ENCODE peak calls at places on chromosomes 5 and 9, in six cellular contexts. C is nephron progenitor cell, Z is mesendoderm, Q is activated T-cell treated with anti-CD3 and anti-CD28 coated beads for 24 hours, D is T-cell, K is cardiac muscle cell. W is an unnamed sample.
A peak's percentile ranks its signal among the peaks of the same experiment; 100 is the strongest.

GRCh38 chr5:159907689-159908088 is 8.6 kb upstream of the ADRA1B start:
- DNase-seq in C (no peak), Z (no peak), Q (no peak), D (no peak), K (no peak), W (no peak)

GRCh38 chr9:134215709-134216448 is 51.5 kb upstream of the RNU6ATAC start:
- DNase-seq in C (no peak), Z (no peak), Q (no peak), D (no peak), K (peak; percentile 64), W (peak; percentile 38)

GRCh38 chr9:70902705-70903131 is 218.7 kb downstream of the TRPM3 start:
- DNase-seq in C (no peak), Z (peak; percentile 20), Q (no peak), D (no peak), K (peak; percentile 97), W (no peak)

GRCh38 chr5:161847896-161848510 is at the start of gene GABRA1:
- DNase-seq in C (peak; percentile 43), Z (peak; percentile 71), Q (no peak), D (no peak), K (peak; percentile 3), W (peak; percentile 53)

GRCh38 chr9:130839237-130840111 is 4.4 kb downstream of the ABL1 start:
- DNase-seq in C (no peak), Z (no peak), Q (no peak), D (no peak), K (no peak), W (no peak)

GRCh38 chr5:134554319-134555222 is 29.1 kb downstream of the JADE2 start:
- DNase-seq in C (no peak), Z (no peak), Q (no peak), D (peak; percentile 42), K (peak; percentile 90), W (no peak)

GRCh38 chr5:21701317-21701716 is 1151.8 kb downstream of the CDH12 start:
- DNase-seq in C (no peak), Z (no peak), Q (no peak), D (no peak), K (no peak), W (no peak)

GRCh38 chr5:131795128-131795719 is 1.6 kb downstream of the FNIP1 start:
- DNase-seq in C (no peak), Z (no peak), Q (no peak), D (no peak), K (no peak), W (no peak)

GRCh38 chr9:136095495-136096058 is 488 bp upstream of the NACC2 start:
- DNase-seq in C (peak; percentile 58), Z (no peak), Q (no peak), D (no peak), K (peak; percentile 49), W (peak; percentile 45)

GRCh38 chr5:36270175-36270574 is 28.4 kb upstream of the NADK2 start:
- DNase-seq in C (no peak), Z (no peak), Q (no peak), D (no peak), K (no peak), W (no peak)

GRCh38 chr9:136316896-136317676 is 10.3 kb upstream of the GPSM1 start:
- DNase-seq in C (no peak), Z (no peak), Q (no peak), D (no peak), K (no peak), W (no peak)

GRCh38 chr9:124795881-124796415 is 19.0 kb downstream of the OLFML2A start:
- DNase-seq in C (no peak), Z (peak; percentile 66), Q (no peak), D (no peak), K (peak; percentile 60), W (peak; percentile 58)

GRCh38 chr9:967436-967835 is 9.0 kb upstream of the DMRT3 start:
- DNase-seq in C (no peak), Z (peak; percentile 81), Q (no peak), D (no peak), K (no peak), W (no peak)

GRCh38 chr9:5718296-5719032 is 89.6 kb downstream of the RIC1 start:
- DNase-seq in C (no peak), Z (peak; percentile 57), Q (no peak), D (no peak), K (no peak), W (no peak)

GRCh38 chr5:104179057-104179456 is 616.5 kb upstream of the NUDT12 start:
- DNase-seq in C (peak; percentile 3), Z (peak; percentile 80), Q (no peak), D (no peak), K (peak; percentile 66), W (peak; percentile 49)

GRCh38 chr9:6907772-6908381 is 150.1 kb downstream of the KDM4C start:
- DNase-seq in C (peak; percentile 17), Z (peak; percentile 40), Q (no peak), D (no peak), K (peak; percentile 63), W (peak; percentile 18)

GRCh38 chr5:83871533-83872380 is 151.1 kb upstream of the HAPLN1 start:
- DNase-seq in C (no peak), Z (peak; percentile 68), Q (no peak), D (no peak), K (no peak), W (no peak)

GRCh38 chr9:32589083-32589713 is 16.2 kb upstream of the NDUFB6 start:
- DNase-seq in C (no peak), Z (peak; percentile 51), Q (no peak), D (no peak), K (peak; percentile 72), W (no peak)

GRCh38 chr9:137087409-137087925 is 682 bp downstream of the MAN1B1 start:
- DNase-seq in C (no peak), Z (no peak), Q (no peak), D (no peak), K (no peak), W (no peak)

GRCh38 chr5:56734066-56734766 is 81.1 kb upstream of the MAP3K1 start:
- DNase-seq in C (no peak), Z (peak; percentile 26), Q (no peak), D (no peak), K (no peak), W (no peak)

GRCh38 chr5:141636413-141637265 is at the start of the genes HDAC3 and RELL2:
- DNase-seq in C (peak; percentile 99), Z (peak; percentile 95), Q (peak; percentile 91), D (peak; percentile 90), K (peak; percentile 92), W (peak; percentile 97)

GRCh38 chr9:84411647-84412267 is 71.2 kb upstream of the SLC28A3 start:
- DNase-seq in C (no peak), Z (no peak), Q (no peak), D (no peak), K (no peak), W (no peak)

GRCh38 chr5:9245071-9245470 is 300.8 kb downstream of the SEMA5A start:
- DNase-seq in C (no peak), Z (no peak), Q (no peak), D (no peak), K (peak; percentile 59), W (no peak)

GRCh38 chr5:95963650-95964410 is 2.2 kb upstream of the ELL2 start:
- DNase-seq in C (no peak), Z (peak; percentile 92), Q (no peak), D (no peak), K (peak; percentile 48), W (no peak)

GRCh38 chr9:1050125-1050895 is at the start of gene DMRT2:
- DNase-seq in C (peak; percentile 86), Z (peak; percentile 98), Q (no peak), D (no peak), K (peak; percentile 81), W (peak; percentile 91)

GRCh38 chr9:127500399-127500798 is 49.1 kb downstream of the LRSAM1 start:
- DNase-seq in C (no peak), Z (no peak), Q (no peak), D (no peak), K (no peak), W (no peak)

GRCh38 chr9:20570086-20570485 is 52.2 kb downstream of the MLLT3 start:
- DNase-seq in C (no peak), Z (no peak), Q (no peak), D (no peak), K (no peak), W (no peak)

GRCh38 chr9:20621553-20622329 is 558 bp downstream of the MLLT3 start:
- DNase-seq in C (peak; percentile 69), Z (peak; percentile 62), Q (peak; percentile 57), D (peak; percentile 82), K (peak; percentile 85), W (peak; percentile 47)

GRCh38 chr5:31880460-31880859 is 241.5 kb downstream of the PDZD2 start:
- DNase-seq in C (no peak), Z (no peak), Q (no peak), D (no peak), K (no peak), W (no peak)

GRCh38 chr5:96140084-96140483 is 178.4 kb upstream of the ELL2 start:
- DNase-seq in C (no peak), Z (no peak), Q (no peak), D (no peak), K (no peak), W (no peak)